ENCODE peak calls at places on chromosomes 11 and 22, in eight cellular contexts. One of them, this sample, is unnamed.

GRCh38 chr11:105151936-105152554 is 12.5 kb upstream of the CARD18 start:
- DNase-seq in tibial artery: no peak
- DNase-seq in breast epithelium: no peak
- DNase-seq in WERI-Rb-1: no peak
- DNase-seq in ovary: no peak
- DNase-seq in kidney: no peak
- DNase-seq in heart left ventricle: no peak
- DNase-seq in psoas muscle: no peak
- DNase-seq in this sample: no peak

GRCh38 chr11:111417011-111417765 is 38.1 kb upstream of the POU2AF1 start:
- DNase-seq in ovary: no peak
- DNase-seq in kidney: no peak
- DNase-seq in tibial artery: no peak
- DNase-seq in psoas muscle: no peak
- DNase-seq in breast epithelium: no peak
- DNase-seq in heart left ventricle: no peak
- DNase-seq in WERI-Rb-1: no peak
- DNase-seq in this sample: no peak

GRCh38 chr22:19817561-19818263 is 37.0 kb downstream of the GNB1L start:
- DNase-seq in heart left ventricle: no peak
- DNase-seq in WERI-Rb-1: no peak
- DNase-seq in kidney: peak; percentile 67
- DNase-seq in breast epithelium: peak; percentile 9
- DNase-seq in psoas muscle: no peak
- DNase-seq in tibial artery: no peak
- DNase-seq in ovary: no peak
- DNase-seq in this sample: no peak

GRCh38 chr11:72668645-72669347 is 5.4 kb downstream of the PDE2A start:
- DNase-seq in heart left ventricle: no peak
- DNase-seq in WERI-Rb-1: no peak
- DNase-seq in ovary: no peak
- DNase-seq in tibial artery: no peak
- DNase-seq in breast epithelium: no peak
- DNase-seq in psoas muscle: no peak
- DNase-seq in kidney: no peak
- DNase-seq in this sample: no peak

GRCh38 chr22:37802310-37803194 is 5.2 kb upstream of the GCAT start:
- DNase-seq in psoas muscle: peak; percentile 60
- DNase-seq in tibial artery: peak; percentile 55
- DNase-seq in heart left ventricle: peak; percentile 73
- DNase-seq in ovary: peak; percentile 67
- DNase-seq in WERI-Rb-1: peak; percentile 73
- DNase-seq in kidney: peak; percentile 89
- DNase-seq in breast epithelium: peak; percentile 50
- DNase-seq in this sample: peak; percentile 66

GRCh38 chr11:20208622-20209090 is 48.4 kb upstream of the DBX1 start:
- DNase-seq in ovary: no peak
- DNase-seq in kidney: no peak
- DNase-seq in tibial artery: no peak
- DNase-seq in WERI-Rb-1: no peak
- DNase-seq in psoas muscle: no peak
- DNase-seq in breast epithelium: no peak
- DNase-seq in heart left ventricle: no peak
- DNase-seq in this sample: no peak

GRCh38 chr11:31437742-31438435 is 68.2 kb downstream of the DNAJC24 start:
- DNase-seq in breast epithelium: no peak
- DNase-seq in psoas muscle: no peak
- DNase-seq in kidney: no peak
- DNase-seq in heart left ventricle: no peak
- DNase-seq in WERI-Rb-1: no peak
- DNase-seq in ovary: no peak
- DNase-seq in tibial artery: no peak
- DNase-seq in this sample: no peak

GRCh38 chr11:79626135-79626748 is 185.4 kb upstream of the TENM4 start:
- DNase-seq in breast epithelium: no peak
- DNase-seq in tibial artery: no peak
- DNase-seq in heart left ventricle: no peak
- DNase-seq in kidney: no peak
- DNase-seq in psoas muscle: no peak
- DNase-seq in ovary: no peak
- DNase-seq in WERI-Rb-1: no peak
- DNase-seq in this sample: no peak

GRCh38 chr11:130873766-130874165 is 42.5 kb downstream of the SNX19 start:
- DNase-seq in heart left ventricle: no peak
- DNase-seq in breast epithelium: no peak
- DNase-seq in kidney: no peak
- DNase-seq in psoas muscle: no peak
- DNase-seq in ovary: no peak
- DNase-seq in tibial artery: no peak
- DNase-seq in WERI-Rb-1: no peak
- DNase-seq in this sample: no peak

GRCh38 chr11:43988040-43988793 is 45.8 kb downstream of the C11orf96 start:
- DNase-seq in ovary: peak; percentile 64
- DNase-seq in tibial artery: no peak
- DNase-seq in heart left ventricle: no peak
- DNase-seq in breast epithelium: no peak
- DNase-seq in WERI-Rb-1: peak; percentile 84
- DNase-seq in kidney: no peak
- DNase-seq in psoas muscle: no peak
- DNase-seq in this sample: no peak

GRCh38 chr11:69499216-69499945 is 17.9 kb downstream of the LINC01488 start:
- DNase-seq in psoas muscle: no peak
- DNase-seq in breast epithelium: no peak
- DNase-seq in tibial artery: no peak
- DNase-seq in heart left ventricle: no peak
- DNase-seq in ovary: no peak
- DNase-seq in kidney: no peak
- DNase-seq in WERI-Rb-1: no peak
- DNase-seq in this sample: no peak

GRCh38 chr11:73907191-73907590 is 30.4 kb downstream of the PAAF1 start:
- DNase-seq in kidney: no peak
- DNase-seq in ovary: no peak
- DNase-seq in tibial artery: no peak
- DNase-seq in heart left ventricle: peak; percentile 22
- DNase-seq in psoas muscle: peak; percentile 14
- DNase-seq in breast epithelium: no peak
- DNase-seq in WERI-Rb-1: no peak
- DNase-seq in this sample: peak; percentile 16

GRCh38 chr11:112589132-112589531 is 328.5 kb upstream of the PLET1 start:
- DNase-seq in kidney: no peak
- DNase-seq in ovary: no peak
- DNase-seq in heart left ventricle: no peak
- DNase-seq in WERI-Rb-1: no peak
- DNase-seq in breast epithelium: no peak
- DNase-seq in tibial artery: no peak
- DNase-seq in psoas muscle: no peak
- DNase-seq in this sample: no peak

GRCh38 chr11:12800032-12800671 is 125.9 kb downstream of the TEAD1 start:
- DNase-seq in kidney: no peak
- DNase-seq in heart left ventricle: no peak
- DNase-seq in ovary: no peak
- DNase-seq in WERI-Rb-1: peak; percentile 82
- DNase-seq in breast epithelium: no peak
- DNase-seq in tibial artery: no peak
- DNase-seq in psoas muscle: no peak
- DNase-seq in this sample: no peak

GRCh38 chr11:924406-925157 is 1.1 kb upstream of the AP2A2 start:
- DNase-seq in WERI-Rb-1: peak; percentile 39
- DNase-seq in breast epithelium: no peak
- DNase-seq in ovary: peak; percentile 38
- DNase-seq in tibial artery: no peak
- DNase-seq in psoas muscle: peak; percentile 44
- DNase-seq in heart left ventricle: no peak
- DNase-seq in kidney: peak; percentile 80
- DNase-seq in this sample: no peak

GRCh38 chr22:38442967-38443674 is 11.9 kb downstream of the KCNJ4 start:
- DNase-seq in psoas muscle: no peak
- DNase-seq in WERI-Rb-1: no peak
- DNase-seq in ovary: no peak
- DNase-seq in breast epithelium: no peak
- DNase-seq in kidney: peak; percentile 54
- DNase-seq in heart left ventricle: peak; percentile 73
- DNase-seq in tibial artery: no peak
- DNase-seq in this sample: peak; percentile 57

GRCh38 chr11:4926607-4927006 is 2.5 kb upstream of the OR51G1 start:
- DNase-seq in WERI-Rb-1: no peak
- DNase-seq in heart left ventricle: no peak
- DNase-seq in breast epithelium: no peak
- DNase-seq in tibial artery: no peak
- DNase-seq in ovary: no peak
- DNase-seq in psoas muscle: no peak
- DNase-seq in kidney: no peak
- DNase-seq in this sample: no peak

DNA sequence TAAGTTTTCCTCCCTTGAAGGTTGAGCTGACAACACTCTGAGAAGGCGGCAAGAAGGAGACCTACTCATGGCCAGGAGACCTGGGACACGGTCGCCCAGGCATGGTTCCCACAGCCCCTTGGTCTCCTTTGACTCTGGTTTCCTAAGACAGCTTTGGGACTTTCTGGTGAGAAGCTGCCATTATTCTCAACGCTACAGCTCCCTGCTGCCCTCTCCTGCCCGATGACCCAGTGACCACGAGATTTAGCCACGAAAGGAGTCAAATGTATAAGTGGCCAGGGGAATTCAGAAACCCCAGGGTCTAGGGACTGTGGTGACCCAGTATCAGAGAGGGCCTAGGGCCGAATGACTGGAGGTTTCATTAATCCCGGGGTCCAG is 696 bp upstream of the SDF2L1 start:
- DNase-seq in tibial artery: peak; percentile 48
- DNase-seq in ovary: peak; percentile 43
- DNase-seq in breast epithelium: peak; percentile 26
- DNase-seq in WERI-Rb-1: peak; percentile 72
- DNase-seq in heart left ventricle: no peak
- DNase-seq in kidney: peak; percentile 61
- DNase-seq in psoas muscle: peak; percentile 24
- DNase-seq in this sample: no peak
- TF ChIP-seq CTCF in tibial artery: peak; percentile 27
- TF ChIP-seq CTCF in ovary: no peak
- TF ChIP-seq CTCF in breast epithelium: peak; percentile 25
- TF ChIP-seq CTCF in WERI-Rb-1: peak; percentile 66
- TF ChIP-seq CTCF in heart left ventricle: peak; percentile 21
- TF ChIP-seq CTCF in kidney: peak; percentile 36
- TF ChIP-seq CTCF in psoas muscle: peak; percentile 48
- TF ChIP-seq CTCF in this sample: peak; percentile 40

GRCh38 chr11:114472661-114473060 is 33.4 kb downstream of the REXO2 start:
- DNase-seq in heart left ventricle: no peak
- DNase-seq in WERI-Rb-1: no peak
- DNase-seq in kidney: no peak
- DNase-seq in tibial artery: no peak
- DNase-seq in breast epithelium: no peak
- DNase-seq in psoas muscle: no peak
- DNase-seq in ovary: no peak
- DNase-seq in this sample: no peak
- H3K36me3 ChIP-seq in heart left ventricle: no peaks in the 10 kb centered on the region
- H3K36me3 ChIP-seq in WERI-Rb-1: no peaks in the 10 kb centered on the region
- H3K36me3 ChIP-seq in kidney: no peaks in the 10 kb centered on the region
- H3K36me3 ChIP-seq in tibial artery: no peaks in the 10 kb centered on the region
- H3K36me3 ChIP-seq in breast epithelium: no peaks in the 10 kb centered on the region
- H3K36me3 ChIP-seq in psoas muscle: no peaks in the 10 kb centered on the region
- H3K36me3 ChIP-seq in ovary: no peaks in the 10 kb centered on the region
- H3K36me3 ChIP-seq in this sample: no peaks in the 10 kb centered on the region

GRCh38 chr11:59666969-59667368 is 1.9 kb downstream of the PATL1 start:
- DNase-seq in kidney: no peak
- DNase-seq in tibial artery: no peak
- DNase-seq in psoas muscle: no peak
- DNase-seq in heart left ventricle: no peak
- DNase-seq in breast epithelium: no peak
- DNase-seq in ovary: no peak
- DNase-seq in WERI-Rb-1: no peak
- DNase-seq in this sample: no peak

GRCh38 chr11:59668950-59669610 is at the start of gene PATL1:
- DNase-seq in kidney: peak; percentile 100
- DNase-seq in tibial artery: peak; percentile 99
- DNase-seq in psoas muscle: peak; percentile 99
- DNase-seq in ovary: peak; percentile 99
- DNase-seq in heart left ventricle: peak; percentile 100
- DNase-seq in WERI-Rb-1: peak; percentile 99
- DNase-seq in breast epithelium: peak; percentile 99
- DNase-seq in this sample: peak; percentile 100

GRCh38 chr11:59668188-59668949 is 468 bp downstream of the PATL1 start:
- DNase-seq in ovary: peak; percentile 55
- DNase-seq in tibial artery: peak; percentile 62
- DNase-seq in kidney: peak; percentile 88
- DNase-seq in heart left ventricle: peak; percentile 49
- DNase-seq in breast epithelium: peak; percentile 52
- DNase-seq in WERI-Rb-1: peak; percentile 43
- DNase-seq in psoas muscle: peak; percentile 58
- DNase-seq in this sample: peak; percentile 36

GRCh38 chr11:59667812-59668187 is 1.0 kb downstream of the PATL1 start:
- DNase-seq in psoas muscle: no peak
- DNase-seq in WERI-Rb-1: no peak
- DNase-seq in ovary: no peak
- DNase-seq in breast epithelium: no peak
- DNase-seq in kidney: no peak
- DNase-seq in tibial artery: no peak
- DNase-seq in heart left ventricle: no peak
- DNase-seq in this sample: no peak

GRCh38 chr11:59669611-59670009 is 773 bp upstream of the PATL1 start:
- DNase-seq in breast epithelium: peak; percentile 31
- DNase-seq in tibial artery: peak; percentile 41
- DNase-seq in WERI-Rb-1: no peak
- DNase-seq in psoas muscle: peak; percentile 29
- DNase-seq in ovary: peak; percentile 46
- DNase-seq in heart left ventricle: peak; percentile 37
- DNase-seq in kidney: peak; percentile 85
- DNase-seq in this sample: peak; percentile 31
- TF ChIP-seq CTCF in breast epithelium: no peak
- TF ChIP-seq CTCF in tibial artery: no peak
- TF ChIP-seq CTCF in WERI-Rb-1: no peak
- TF ChIP-seq CTCF in psoas muscle: no peak
- TF ChIP-seq CTCF in ovary: no peak
- TF ChIP-seq CTCF in heart left ventricle: no peak
- TF ChIP-seq CTCF in kidney: no peak
- TF ChIP-seq CTCF in this sample: no peak

GRCh38 chr11:3015796-3016195 is 23.7 kb upstream of the NAP1L4 start:
- DNase-seq in breast epithelium: no peak
- DNase-seq in WERI-Rb-1: no peak
- DNase-seq in heart left ventricle: no peak
- DNase-seq in ovary: no peak
- DNase-seq in tibial artery: no peak
- DNase-seq in psoas muscle: no peak
- DNase-seq in kidney: no peak
- DNase-seq in this sample: no peak

GRCh38 chr11:3011891-3012885 is 20.1 kb upstream of the NAP1L4 start:
- DNase-seq in breast epithelium: no peak
- DNase-seq in heart left ventricle: no peak
- DNase-seq in kidney: peak; percentile 66
- DNase-seq in psoas muscle: no peak
- DNase-seq in WERI-Rb-1: no peak
- DNase-seq in tibial artery: no peak
- DNase-seq in ovary: no peak
- DNase-seq in this sample: no peak

GRCh38 chr11:3016861-3017260 is 24.7 kb upstream of the NAP1L4 start:
- DNase-seq in breast epithelium: no peak
- DNase-seq in psoas muscle: no peak
- DNase-seq in heart left ventricle: no peak
- DNase-seq in WERI-Rb-1: no peak
- DNase-seq in kidney: peak; percentile 29
- DNase-seq in ovary: no peak
- DNase-seq in tibial artery: no peak
- DNase-seq in this sample: no peak

GRCh38 chr11:3014943-3015342 is 22.8 kb upstream of the NAP1L4 start:
- DNase-seq in tibial artery: no peak
- DNase-seq in WERI-Rb-1: no peak
- DNase-seq in psoas muscle: no peak
- DNase-seq in breast epithelium: no peak
- DNase-seq in ovary: no peak
- DNase-seq in heart left ventricle: no peak
- DNase-seq in kidney: peak; percentile 50
- DNase-seq in this sample: no peak

GRCh38 chr11:3014314-3014938 is 22.3 kb upstream of the NAP1L4 start:
- DNase-seq in breast epithelium: no peak
- DNase-seq in heart left ventricle: no peak
- DNase-seq in WERI-Rb-1: no peak
- DNase-seq in kidney: peak; percentile 74
- DNase-seq in psoas muscle: no peak
- DNase-seq in ovary: no peak
- DNase-seq in tibial artery: no peak
- DNase-seq in this sample: no peak
- H3K36me3 ChIP-seq in breast epithelium: no peaks in the 10 kb centered on the region
- H3K36me3 ChIP-seq in heart left ventricle: peaks cover 96% of the 10 kb centered on the region
- H3K36me3 ChIP-seq in WERI-Rb-1: peaks cover 93% of the 10 kb centered on the region
- H3K36me3 ChIP-seq in kidney: peaks cover 25% of the 10 kb centered on the region
- H3K36me3 ChIP-seq in psoas muscle: peaks cover 18% of the 10 kb centered on the region
- H3K36me3 ChIP-seq in ovary: no peaks in the 10 kb centered on the region
- H3K36me3 ChIP-seq in tibial artery: peaks cover 82% of the 10 kb centered on the region
- H3K36me3 ChIP-seq in this sample: peaks cover 23% of the 10 kb centered on the region

This sample was measured in heart right ventricle.